ENCODE peak calls at places on chromosomes 11 and 22, in nine cellular contexts. H, C, K, T, W, L, Z, A and F are unnamed samples.

GRCh38 chr11:57568330-57568766 is 876 bp upstream of the UBE2L6 start:
- DNase-seq in L (no peak), Z (peak; percentile 97), T (no peak), C (peak; percentile 87), H (no peak), A (peak; percentile 49), K (peak; percentile 91), W (no peak), F (no peak)

GRCh38 chr22:24429411-24430365 is 2.3 kb downstream of the ADORA2A start:
- DNase-seq in K (no peak), W (peak; percentile 84), L (no peak), T (no peak), C (peak; percentile 61), H (no peak), Z (no peak), A (no peak), F (no peak)

GRCh38 chr11:23403210-23404185 is 543.2 kb upstream of the CCDC179 start:
- DNase-seq in W (no peak), K (no peak), H (no peak), C (peak; percentile 55), L (no peak), A (no peak), Z (no peak), T (no peak), F (peak; percentile 62)

GRCh38 chr11:108973402-108974119 is 308.7 kb downstream of the DDX10 start:
- DNase-seq in T (peak; percentile 66), W (no peak), C (no peak), K (no peak), L (no peak), H (no peak), A (no peak), Z (no peak), F (no peak)

GRCh38 chr22:45499746-45500145 is 2.9 kb upstream of the FBLN1 start:
- DNase-seq in W (no peak), A (no peak), K (no peak), T (no peak), L (no peak), Z (no peak), H (peak; percentile 30), C (no peak), F (no peak)

GRCh38 chr11:124839051-124839971 is 25.9 kb upstream of the ROBO3 start:
- DNase-seq in C (no peak), L (no peak), W (no peak), K (no peak), H (no peak), A (no peak), Z (peak; percentile 66), T (no peak), F (no peak)

GRCh38 chr11:122141757-122142156 is 25.7 kb upstream of the BLID start:
- DNase-seq in C (no peak), T (no peak), K (no peak), A (no peak), Z (no peak), H (no peak), W (no peak), L (no peak), F (no peak)

GRCh38 chr11:128692750-128693578 is 908 bp upstream of the FLI1 start:
- DNase-seq in T (peak; percentile 10), Z (peak; percentile 80), W (no peak), C (peak; percentile 73), K (no peak), A (no peak), L (no peak), H (peak; percentile 27), F (no peak)

GRCh38 chr11:18321622-18321990 is 334 bp downstream of the HPS5 start:
- DNase-seq in Z (no peak), A (no peak), C (no peak), H (no peak), T (no peak), K (no peak), W (no peak), L (no peak), F (no peak)

GRCh38 chr11:96119211-96119610 is 195.3 kb upstream of the MTMR2 start:
- DNase-seq in L (no peak), Z (no peak), A (no peak), T (no peak), H (no peak), W (no peak), C (no peak), K (no peak), F (no peak)

GRCh38 chr11:24386551-24387404 is 110.1 kb upstream of the LUZP2 start:
- DNase-seq in W (no peak), K (no peak), L (no peak), A (peak; percentile 12), Z (no peak), C (no peak), H (no peak), T (peak; percentile 18), F (no peak)

GRCh38 chr22:31676700-31677099 is 14.7 kb upstream of the PISD start:
- DNase-seq in C (peak; percentile 97), W (peak; percentile 97), T (peak; percentile 90), Z (peak; percentile 94), K (peak; percentile 95), A (no peak), L (no peak), H (peak; percentile 97), F (peak; percentile 99)

GRCh38 chr11:23205156-23205871 is 345.0 kb upstream of the CCDC179 start:
- DNase-seq in Z (no peak), W (no peak), L (no peak), C (no peak), A (no peak), K (no peak), T (no peak), H (no peak), F (no peak)

GRCh38 chr22:17648564-17648963 is 10.0 kb downstream of the BCL2L13 start:
- DNase-seq in W (no peak), C (no peak), H (no peak), A (no peak), K (no peak), L (no peak), Z (no peak), T (no peak), F (no peak)

GRCh38 chr11:107858217-107859070 is at the start of gene SLC35F2:
- DNase-seq in H (peak; percentile 85), T (peak; percentile 80), A (peak; percentile 51), K (peak; percentile 48), Z (peak; percentile 85), C (peak; percentile 67), L (peak; percentile 82), W (peak; percentile 78), F (peak; percentile 93)
- TF ChIP-seq EP300 in H (no peak), T (no peak), A (no peak), K (no peak), Z (no peak), C (no peak), L (peak; percentile 5), W (no peak), F (no peak)

DNA sequence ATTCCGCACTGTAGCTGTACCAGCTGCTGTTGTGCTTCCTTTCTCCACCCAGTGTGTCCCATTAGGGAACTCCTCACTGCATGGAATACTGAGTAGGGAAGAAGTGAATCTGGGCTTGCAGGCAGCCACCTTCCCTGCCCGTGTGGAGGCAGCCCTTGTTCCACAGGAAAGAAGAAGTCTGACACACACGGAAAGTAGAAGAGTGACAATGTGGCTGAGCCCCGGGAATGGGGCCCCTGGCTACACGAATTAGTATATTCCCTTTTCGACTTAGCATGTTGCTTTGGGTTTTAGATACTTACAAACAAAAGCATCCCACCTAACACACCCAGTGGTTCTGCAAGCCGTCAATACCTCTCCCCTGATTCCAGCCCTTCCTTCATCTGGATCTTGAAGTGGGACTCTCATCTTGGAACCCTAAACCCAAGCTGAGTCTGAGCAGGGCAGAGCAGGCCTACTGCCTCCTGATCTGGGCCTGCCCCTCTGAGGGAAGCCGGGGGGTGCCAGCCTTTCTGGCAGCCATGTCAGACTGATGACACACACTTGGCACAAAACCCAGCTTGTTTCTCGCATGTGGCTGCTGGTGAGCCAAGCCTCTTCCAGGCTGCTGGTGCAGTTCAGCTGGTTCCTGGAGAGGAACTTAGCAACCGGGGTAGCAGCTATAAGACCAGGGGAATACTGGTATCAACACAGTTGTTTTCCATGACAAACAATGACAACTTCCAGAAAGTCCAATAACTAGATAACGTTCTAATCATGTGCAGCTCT is 71.6 kb downstream of the C11orf58 start:
- DNase-seq in H (no peak), W (no peak), Z (no peak), L (no peak), C (peak; percentile 83), A (no peak), K (no peak), T (no peak), F (peak; percentile 40)
- TF ChIP-seq EP300 in H (no peak), W (no peak), Z (no peak), L (no peak), C (no peak), A (no peak), K (no peak), T (no peak), F (no peak)

GRCh38 chr11:46719048-46719542 is at the start of gene F2:
- DNase-seq in T (peak; percentile 40), C (no peak), Z (no peak), W (no peak), H (no peak), A (peak; percentile 96), L (no peak), K (no peak), F (no peak)
- TF ChIP-seq EP300 in T (no peak), C (no peak), Z (no peak), W (no peak), H (no peak), A (no peak), L (no peak), K (no peak), F (no peak)

GRCh38 chr11:111329306-111330204 is 31.2 kb downstream of the POU2AF3 start:
- DNase-seq in H (no peak), W (no peak), C (no peak), Z (no peak), A (no peak), T (no peak), L (no peak), K (peak; percentile 81), F (no peak)
- TF ChIP-seq EP300 in H (no peak), W (no peak), C (no peak), Z (no peak), A (no peak), T (no peak), L (no peak), K (no peak), F (no peak)

GRCh38 chr11:6303657-6304056 is 16.6 kb downstream of the CAVIN3 start:
- DNase-seq in C (no peak), L (no peak), A (no peak), W (no peak), T (no peak), H (no peak), K (no peak), Z (no peak), F (no peak)

GRCh38 chr11:6300325-6300724 is 20.0 kb downstream of the CAVIN3 start:
- DNase-seq in Z (no peak), T (no peak), L (no peak), K (no peak), A (no peak), H (no peak), W (no peak), C (no peak), F (no peak)

GRCh38 chr11:6301096-6301495 is 19.2 kb downstream of the CAVIN3 start:
- DNase-seq in L (no peak), W (no peak), T (no peak), A (no peak), Z (no peak), C (no peak), H (no peak), K (no peak), F (no peak)

GRCh38 chr11:6297831-6298230 is 22.5 kb downstream of the CAVIN3 start:
- DNase-seq in H (no peak), Z (no peak), L (no peak), K (no peak), C (no peak), W (no peak), T (peak; percentile 19), A (no peak), F (no peak)

GRCh38 chr11:6298605-6299004 is 21.7 kb downstream of the CAVIN3 start:
- DNase-seq in W (peak; percentile 82), L (no peak), A (peak; percentile 38), C (no peak), Z (peak; percentile 81), H (peak; percentile 29), K (no peak), T (peak; percentile 72), F (peak; percentile 34)
- TF ChIP-seq EP300 in W (no peak), L (no peak), A (no peak), C (no peak), Z (no peak), H (no peak), K (no peak), T (no peak), F (no peak)